ENCODE peak calls at places on chromosomes 4 and X, in seven cellular contexts. A is occipital lobe, O is GM06990, J is cerebellum, G is NCI-H1105, C is uterus, Q is ELR. P is an unnamed sample.
A peak's percentile ranks its signal among the peaks of the same experiment; 100 is the strongest.

GRCh38 chr4:128468485-128468989 is 180.9 kb upstream of the PGRMC2 start:
- DNase-seq in A (peak; percentile 3), O (no peak), J (no peak), G (peak; percentile 3), C (peak; percentile 79), Q (peak; percentile 88), P (no peak)

GRCh38 chr4:159946983-159947645 is 844.2 kb downstream of the RAPGEF2 start:
- DNase-seq in A (no peak), O (no peak), J (peak; percentile 33), G (peak; percentile 13), C (no peak), Q (peak; percentile 70), P (peak; percentile 30)

GRCh38 chr4:2829321-2829932 is 14.2 kb upstream of the ADD1 start:
- DNase-seq in A (no peak), O (no peak), J (no peak), G (no peak), C (no peak), Q (no peak), P (peak; percentile 4)

GRCh38 chr4:99848576-99848975 is 31.9 kb downstream of the DAPP1 start:
- DNase-seq in A (no peak), O (peak; percentile 76), J (no peak), G (no peak), C (no peak), Q (no peak), P (no peak)

GRCh38 chr4:156838761-156839160 is 132.8 kb downstream of the PDGFC start:
- DNase-seq in A (no peak), O (no peak), J (no peak), G (no peak), C (no peak), Q (no peak), P (no peak)

GRCh38 chr4:137129471-137130244 is 402.6 kb downstream of the PCDH18 start:
- DNase-seq in A (no peak), O (no peak), J (no peak), G (no peak), C (no peak), Q (no peak), P (no peak)

GRCh38 chrX:72069380-72070160 is 62.1 kb downstream of the RTL5 start:
- DNase-seq in A (no peak), O (no peak), J (peak; percentile 27), G (no peak), C (no peak), Q (no peak), P (no peak)

GRCh38 chr4:74304136-74304628 is 4.1 kb upstream of the EPGN start:
- DNase-seq in A (no peak), O (no peak), J (no peak), G (no peak), C (no peak), Q (no peak), P (no peak)

GRCh38 chr4:169032883-169033645 is 23.0 kb upstream of the CBR4 start:
- DNase-seq in A (no peak), O (no peak), J (no peak), G (no peak), C (no peak), Q (no peak), P (no peak)

GRCh38 chr4:172982151-172982590 is 186.4 kb upstream of the GALNT7 start:
- DNase-seq in A (no peak), O (peak; percentile 59), J (no peak), G (peak; percentile 12), C (peak; percentile 46), Q (peak; percentile 50), P (peak; percentile 26)

GRCh38 chrX:83916525-83916924 is 55.6 kb downstream of the CYLC1 start:
- DNase-seq in A (no peak), O (no peak), J (no peak), G (no peak), C (no peak), Q (peak; percentile 11), P (peak; percentile 19)

GRCh38 chr4:144658015-144658567 is 12.1 kb downstream of the HHIP start:
- DNase-seq in A (no peak), O (no peak), J (no peak), G (no peak), C (no peak), Q (no peak), P (no peak)

GRCh38 chr4:38381788-38382187 is 282.2 kb upstream of the KLF3 start:
- DNase-seq in A (no peak), O (no peak), J (no peak), G (no peak), C (no peak), Q (no peak), P (no peak)

GRCh38 chrX:45068555-45068954 is 132.1 kb downstream of the DIPK2B start:
- DNase-seq in A (no peak), O (no peak), J (no peak), G (no peak), C (no peak), Q (peak; percentile 6), P (no peak)